ENCODE peak calls at places on chromosomes 12 and 14, in six cellular contexts. One of them, this sample, is unnamed.

GRCh38 chr12:42510823-42511222 is 78.7 kb downstream of the PRICKLE1 start:
- DNase-seq in NCI-H2081: no peak
- DNase-seq in natural killer cell: no peak
- DNase-seq in Caki2: no peak
- DNase-seq in neural crest cell: no peak
- DNase-seq in BJ: no peak
- DNase-seq in this sample: no peak

GRCh38 chr12:107480836-107481608 is 204.6 kb upstream of the PWP1 start:
- DNase-seq in neural crest cell: no peak
- DNase-seq in BJ: no peak
- DNase-seq in NCI-H2081: no peak
- DNase-seq in natural killer cell: no peak
- DNase-seq in Caki2: peak; percentile 43
- DNase-seq in this sample: no peak

GRCh38 chr12:25025951-25026490 is 77.1 kb upstream of the BCAT1 start:
- DNase-seq in NCI-H2081: no peak
- DNase-seq in neural crest cell: no peak
- DNase-seq in BJ: no peak
- DNase-seq in Caki2: no peak
- DNase-seq in natural killer cell: no peak
- DNase-seq in this sample: no peak

GRCh38 chr14:36529062-36529461 is 9.0 kb upstream of the NKX2-1 start:
- DNase-seq in neural crest cell: no peak
- DNase-seq in natural killer cell: no peak
- DNase-seq in NCI-H2081: no peak
- DNase-seq in BJ: no peak
- DNase-seq in Caki2: no peak
- DNase-seq in this sample: no peak

GRCh38 chr12:54525383-54525782 is 24.0 kb upstream of the PDE1B start:
- DNase-seq in BJ: no peak
- DNase-seq in NCI-H2081: no peak
- DNase-seq in natural killer cell: no peak
- DNase-seq in Caki2: no peak
- DNase-seq in neural crest cell: no peak
- DNase-seq in this sample: no peak

GRCh38 chr12:116606397-116606796 is 47.2 kb downstream of the MAP1LC3B2 start:
- DNase-seq in NCI-H2081: no peak
- DNase-seq in natural killer cell: no peak
- DNase-seq in neural crest cell: no peak
- DNase-seq in BJ: no peak
- DNase-seq in Caki2: no peak
- DNase-seq in this sample: no peak

GRCh38 chr14:67444395-67444794 is 32.4 kb upstream of the PLEK2 start:
- DNase-seq in natural killer cell: no peak
- DNase-seq in NCI-H2081: no peak
- DNase-seq in BJ: no peak
- DNase-seq in Caki2: no peak
- DNase-seq in neural crest cell: no peak
- DNase-seq in this sample: no peak

GRCh38 chr14:101442451-101442850 is 118.8 kb upstream of the DIO3 start:
- DNase-seq in natural killer cell: peak; percentile 48
- DNase-seq in neural crest cell: no peak
- DNase-seq in BJ: no peak
- DNase-seq in Caki2: no peak
- DNase-seq in NCI-H2081: no peak
- DNase-seq in this sample: no peak

GRCh38 chr14:95507701-95508103 is 8.7 kb downstream of the SYNE3 start:
- DNase-seq in Caki2: no peak
- DNase-seq in neural crest cell: no peak
- DNase-seq in BJ: no peak
- DNase-seq in natural killer cell: no peak
- DNase-seq in NCI-H2081: no peak
- DNase-seq in this sample: peak; percentile 72

GRCh38 chr12:49294086-49294803 is 702 bp upstream of the PRPH start:
- DNase-seq in neural crest cell: no peak
- DNase-seq in natural killer cell: no peak
- DNase-seq in NCI-H2081: no peak
- DNase-seq in BJ: no peak
- DNase-seq in Caki2: no peak
- DNase-seq in this sample: no peak

GRCh38 chr12:40942326-40942725 is 245.8 kb upstream of the PDZRN4 start:
- DNase-seq in Caki2: no peak
- DNase-seq in natural killer cell: no peak
- DNase-seq in neural crest cell: no peak
- DNase-seq in NCI-H2081: no peak
- DNase-seq in BJ: no peak
- DNase-seq in this sample: no peak

GRCh38 chr12:124191024-124191359 is 103.9 kb upstream of the RFLNA start:
- DNase-seq in BJ: no peak
- DNase-seq in natural killer cell: no peak
- DNase-seq in neural crest cell: no peak
- DNase-seq in Caki2: peak; percentile 18
- DNase-seq in NCI-H2081: no peak
- DNase-seq in this sample: no peak

GRCh38 chr14:101350710-101351109 is 210.6 kb upstream of the DIO3 start:
- DNase-seq in NCI-H2081: no peak
- DNase-seq in BJ: no peak
- DNase-seq in natural killer cell: no peak
- DNase-seq in neural crest cell: no peak
- DNase-seq in Caki2: no peak
- DNase-seq in this sample: no peak

GRCh38 chr14:84250863-84251262 is 1279.1 kb upstream of the FLRT2 start:
- DNase-seq in NCI-H2081: no peak
- DNase-seq in natural killer cell: no peak
- DNase-seq in Caki2: no peak
- DNase-seq in neural crest cell: no peak
- DNase-seq in BJ: no peak
- DNase-seq in this sample: no peak

GRCh38 chr14:84025258-84026012 is 1504.5 kb upstream of the FLRT2 start:
- DNase-seq in natural killer cell: no peak
- DNase-seq in NCI-H2081: no peak
- DNase-seq in neural crest cell: no peak
- DNase-seq in BJ: no peak
- DNase-seq in Caki2: no peak
- DNase-seq in this sample: no peak

GRCh38 chr14:99200654-99201005 is 71.4 kb downstream of the BCL11B start:
- DNase-seq in BJ: no peak
- DNase-seq in Caki2: no peak
- DNase-seq in NCI-H2081: no peak
- DNase-seq in neural crest cell: no peak
- DNase-seq in natural killer cell: no peak
- DNase-seq in this sample: no peak

GRCh38 chr14:99809864-99810854 is 16.9 kb downstream of the EML1 start:
- DNase-seq in NCI-H2081: no peak
- DNase-seq in Caki2: no peak
- DNase-seq in natural killer cell: no peak
- DNase-seq in neural crest cell: no peak
- DNase-seq in BJ: no peak
- DNase-seq in this sample: no peak

GRCh38 chr14:54805080-54805479 is 97.5 kb downstream of the GCH1 start:
- DNase-seq in natural killer cell: no peak
- DNase-seq in BJ: no peak
- DNase-seq in NCI-H2081: no peak
- DNase-seq in neural crest cell: no peak
- DNase-seq in Caki2: no peak
- DNase-seq in this sample: no peak

GRCh38 chr12:24363177-24363754 is 413.8 kb upstream of the SOX5 start:
- DNase-seq in natural killer cell: no peak
- DNase-seq in Caki2: no peak
- DNase-seq in neural crest cell: no peak
- DNase-seq in NCI-H2081: peak; percentile 48
- DNase-seq in BJ: no peak
- DNase-seq in this sample: no peak

GRCh38 chr12:108768591-108769500 is 37.5 kb upstream of the CORO1C start:
- DNase-seq in BJ: no peak
- DNase-seq in neural crest cell: peak; percentile 23
- DNase-seq in natural killer cell: peak; percentile 19
- DNase-seq in Caki2: no peak
- DNase-seq in NCI-H2081: no peak
- DNase-seq in this sample: no peak

GRCh38 chr14:106586098-106586704 is 1059.8 kb downstream of the TMEM121 start:
- DNase-seq in BJ: no peak
- DNase-seq in NCI-H2081: no peak
- DNase-seq in natural killer cell: peak; percentile 60
- DNase-seq in Caki2: no peak
- DNase-seq in neural crest cell: no peak
- DNase-seq in this sample: no peak

GRCh38 chr12:126874427-126875026 is 1392.4 kb upstream of the TMEM132C start:
- DNase-seq in Caki2: peak; percentile 47
- DNase-seq in natural killer cell: peak; percentile 44
- DNase-seq in NCI-H2081: peak; percentile 70
- DNase-seq in BJ: no peak
- DNase-seq in neural crest cell: peak; percentile 66
- DNase-seq in this sample: no peak

GRCh38 chr14:58898655-58899316 is 261.0 kb downstream of the DACT1 start:
- DNase-seq in BJ: peak; percentile 95
- DNase-seq in NCI-H2081: no peak
- DNase-seq in natural killer cell: no peak
- DNase-seq in Caki2: peak; percentile 54
- DNase-seq in neural crest cell: no peak
- DNase-seq in this sample: peak; percentile 44

GRCh38 chr14:105092124-105092911 is 27.1 kb upstream of the GPR132 start:
- DNase-seq in NCI-H2081: no peak
- DNase-seq in neural crest cell: no peak
- DNase-seq in BJ: no peak
- DNase-seq in natural killer cell: no peak
- DNase-seq in Caki2: peak; percentile 58
- DNase-seq in this sample: no peak

GRCh38 chr14:102539544-102540309 is 30.2 kb upstream of the ANKRD9 start:
- DNase-seq in BJ: no peak
- DNase-seq in natural killer cell: no peak
- DNase-seq in NCI-H2081: peak; percentile 90
- DNase-seq in neural crest cell: no peak
- DNase-seq in Caki2: no peak
- DNase-seq in this sample: peak; percentile 75

GRCh38 chr12:15151141-15152091 is 69.8 kb downstream of the RERG start:
- DNase-seq in neural crest cell: no peak
- DNase-seq in BJ: no peak
- DNase-seq in Caki2: peak; percentile 36
- DNase-seq in natural killer cell: no peak
- DNase-seq in NCI-H2081: no peak
- DNase-seq in this sample: no peak

GRCh38 chr12:23221066-23221465 is 596.1 kb downstream of the ETNK1 start:
- DNase-seq in BJ: no peak
- DNase-seq in natural killer cell: no peak
- DNase-seq in Caki2: peak; percentile 3
- DNase-seq in neural crest cell: no peak
- DNase-seq in NCI-H2081: peak; percentile 9
- DNase-seq in this sample: no peak

GRCh38 chr12:16605666-16606116 is 271 bp downstream of the LMO3 start:
- DNase-seq in neural crest cell: peak; percentile 3
- DNase-seq in Caki2: no peak
- DNase-seq in NCI-H2081: peak; percentile 81
- DNase-seq in natural killer cell: no peak
- DNase-seq in BJ: no peak
- DNase-seq in this sample: no peak

GRCh38 chr14:85534435-85534834 is 4.5 kb downstream of the FLRT2 start:
- DNase-seq in NCI-H2081: no peak
- DNase-seq in BJ: no peak
- DNase-seq in neural crest cell: peak; percentile 5
- DNase-seq in Caki2: no peak
- DNase-seq in natural killer cell: no peak
- DNase-seq in this sample: no peak

GRCh38 chr14:50785506-50786063 is 45.4 kb downstream of the NIN start:
- DNase-seq in Caki2: no peak
- DNase-seq in neural crest cell: no peak
- DNase-seq in natural killer cell: no peak
- DNase-seq in BJ: no peak
- DNase-seq in NCI-H2081: no peak
- DNase-seq in this sample: no peak

GRCh38 chr12:29035112-29035511 is 114.0 kb upstream of the FAR2 start:
- DNase-seq in BJ: no peak
- DNase-seq in neural crest cell: no peak
- DNase-seq in NCI-H2081: no peak
- DNase-seq in natural killer cell: no peak
- DNase-seq in Caki2: no peak
- DNase-seq in this sample: no peak

GRCh38 chr14:56205906-56206305 is 87.7 kb downstream of the PELI2 start:
- DNase-seq in natural killer cell: no peak
- DNase-seq in neural crest cell: no peak
- DNase-seq in Caki2: peak; percentile 44
- DNase-seq in BJ: no peak
- DNase-seq in NCI-H2081: no peak
- DNase-seq in this sample: no peak